ENCODE peak calls at places on chromosomes 13 and 19, in six cellular contexts. Z is GM03348; T is stimulated activated naive B cell treated with anti-CD40 and anti-IgM and Interleukin-4, amounts not matched to agents 10 μg/mL and 1 μg/mL and 100 μg/mL, for 72 hours; X is esophagus muscularis mucosa; L is effector CD4-positive, alpha-beta T cell; H is central memory CD4-positive, alpha-beta T cell. Q is an unnamed sample.

GRCh38 chr13:44768775-44769578 is 192.8 kb upstream of the TSC22D1 start:
- DNase-seq in T (peak; percentile 0), H (no peak), X (no peak), L (no peak), Z (peak; percentile 67), Q (no peak)

GRCh38 chr13:21745307-21745706 is 74.4 kb downstream of the FGF9 start:
- DNase-seq in T (no peak), Z (no peak), X (no peak), L (no peak), H (no peak), Q (no peak)

GRCh38 chr19:5045956-5046338 is 77.0 kb downstream of the KDM4B start:
- DNase-seq in H (no peak), Z (no peak), X (no peak), L (no peak), T (no peak), Q (no peak)

GRCh38 chr19:12792048-12792852 is 964 bp downstream of the JUNB start:
- DNase-seq in Z (peak; percentile 44), L (peak; percentile 55), H (peak; percentile 63), T (peak; percentile 82), X (no peak), Q (no peak)

GRCh38 chr13:40508112-40508511 is 158.3 kb downstream of the FOXO1 start:
- DNase-seq in Z (peak; percentile 27), X (no peak), T (no peak), H (peak; percentile 21), L (no peak), Q (no peak)

GRCh38 chr19:54248016-54248601 is 5.5 kb upstream of the LILRA6 start:
- DNase-seq in L (no peak), H (no peak), T (peak; percentile 39), X (no peak), Z (peak; percentile 7), Q (no peak)

GRCh38 chr19:5801796-5802616 is 2.9 kb upstream of the NRTN start:
- DNase-seq in X (no peak), T (no peak), Z (no peak), H (no peak), L (no peak), Q (no peak)

GRCh38 chr19:42286349-42287016 is 15.4 kb upstream of the PRR19 start:
- DNase-seq in X (no peak), L (no peak), H (no peak), Z (peak; percentile 33), T (no peak), Q (no peak)

GRCh38 chr13:101144808-101145419 is 271.4 kb downstream of the NALCN start:
- DNase-seq in T (no peak), Z (peak; percentile 57), L (peak; percentile 16), H (peak; percentile 32), X (no peak), Q (peak; percentile 22)

GRCh38 chr19:4443188-4443587 is 14.4 kb downstream of the UBXN6 start:
- DNase-seq in T (no peak), X (no peak), H (no peak), Z (no peak), L (no peak), Q (no peak)

GRCh38 chr13:112674412-112675383 is 15.1 kb upstream of the ATP11A start:
- DNase-seq in H (no peak), Z (no peak), T (no peak), L (no peak), X (no peak), Q (no peak)

GRCh38 chr19:13906525-13906904 is 514 bp downstream of the CC2D1A start:
- DNase-seq in T (no peak), X (no peak), H (no peak), L (no peak), Z (no peak), Q (no peak)

GRCh38 chr13:23411706-23412105 is 21.8 kb downstream of the SACS start:
- DNase-seq in Z (no peak), T (no peak), L (no peak), X (peak; percentile 39), H (no peak), Q (no peak)

GRCh38 chr13:28679628-28680027 is 20.7 kb downstream of the POMP start:
- DNase-seq in X (no peak), T (no peak), L (no peak), Z (peak; percentile 38), H (no peak), Q (no peak)

GRCh38 chr13:99829593-99830239 is 141.9 kb downstream of the ZIC5 start:
- DNase-seq in Z (no peak), T (no peak), H (no peak), X (no peak), L (no peak), Q (no peak)

GRCh38 chr19:49420227-49420626 is 3.0 kb downstream of the PTH2 start:
- DNase-seq in L (no peak), T (no peak), Z (no peak), H (no peak), X (no peak), Q (no peak)

GRCh38 chr19:1098177-1099051 is 3.2 kb upstream of the POLR2E start:
- DNase-seq in H (no peak), T (no peak), L (no peak), Z (no peak), X (no peak), Q (no peak)

GRCh38 chr13:113917523-113918371 is 53.9 kb upstream of the GAS6 start:
- DNase-seq in X (peak; percentile 53), T (no peak), L (no peak), Z (no peak), H (no peak), Q (no peak)

GRCh38 chr19:15288146-15288963 is 44.0 kb downstream of the BRD4 start:
- DNase-seq in T (peak; percentile 35), Z (peak; percentile 37), H (no peak), X (no peak), L (no peak), Q (no peak)

GRCh38 chr19:49896863-49897621 is at the start of gene IL4I1:
- DNase-seq in L (peak; percentile 61), X (no peak), T (peak; percentile 93), Z (peak; percentile 32), H (peak; percentile 85), Q (peak; percentile 84)

GRCh38 chr19:39971380-39971841 is 446 bp downstream of the PSMC4 start:
- DNase-seq in L (no peak), X (no peak), H (no peak), T (no peak), Z (peak; percentile 37), Q (no peak)

GRCh38 chr19:56917998-56918397 is 77.5 kb upstream of the PEG3 start:
- DNase-seq in L (no peak), T (no peak), Z (no peak), X (no peak), H (no peak), Q (no peak)

Q was measured in GM12864.